ENCODE peak calls at places on chromosomes 13 and 19, in five cellular contexts. One of them, this sample, is unnamed. For H3K36me3, the result is how much of the 10 kb centered on the place peaks cover.

GRCh38 chr19:41910240-41910991 is 17.8 kb downstream of the ERFL start:
- DNase-seq in hepatocyte: no peak
- DNase-seq in neural progenitor cell: no peak
- DNase-seq in GM23248: no peak
- DNase-seq in GM23338: no peak
- DNase-seq in this sample: no peak

GRCh38 chr19:2578391-2578826 is 102.5 kb downstream of the GADD45B start:
- DNase-seq in neural progenitor cell: peak
- DNase-seq in hepatocyte: peak
- DNase-seq in GM23248: peak
- DNase-seq in GM23338: peak
- DNase-seq in this sample: no peak

GRCh38 chr13:50617134-50617721 is 226.3 kb downstream of the DLEU7 start:
- DNase-seq in hepatocyte: no peak
- DNase-seq in GM23248: peak
- DNase-seq in GM23338: no peak
- DNase-seq in neural progenitor cell: no peak
- DNase-seq in this sample: no peak

GRCh38 chr19:8609210-8610040 is 1.1 kb downstream of the ADAMTS10 start:
- DNase-seq in GM23248: peak
- DNase-seq in neural progenitor cell: peak
- DNase-seq in hepatocyte: peak
- DNase-seq in GM23338: peak
- DNase-seq in this sample: no peak

GRCh38 chr19:32691952-32692726 is 518 bp downstream of the NUDT19 start:
- DNase-seq in hepatocyte: peak
- DNase-seq in GM23248: peak
- DNase-seq in neural progenitor cell: peak
- DNase-seq in GM23338: peak
- DNase-seq in this sample: peak

GRCh38 chr19:5113633-5114586 is 145.0 kb downstream of the KDM4B start:
- DNase-seq in GM23338: no peak
- DNase-seq in neural progenitor cell: no peak
- DNase-seq in hepatocyte: no peak
- DNase-seq in GM23248: no peak
- DNase-seq in this sample: no peak

GRCh38 chr19:54335164-54335563 is 3.8 kb downstream of the LILRA4 start:
- DNase-seq in GM23248: no peak
- DNase-seq in hepatocyte: no peak
- DNase-seq in neural progenitor cell: no peak
- DNase-seq in GM23338: peak
- DNase-seq in this sample: no peak

GRCh38 chr13:99642841-99643240 is 141.6 kb downstream of the TM9SF2 start:
- DNase-seq in hepatocyte: no peak
- DNase-seq in GM23248: no peak
- DNase-seq in GM23338: no peak
- DNase-seq in neural progenitor cell: no peak
- DNase-seq in this sample: no peak

GRCh38 chr19:55149078-55150003 is at the start of gene TNNT1:
- DNase-seq in neural progenitor cell: peak
- DNase-seq in GM23248: peak
- DNase-seq in GM23338: peak
- DNase-seq in hepatocyte: peak
- DNase-seq in this sample: no peak

GRCh38 chr19:42433503-42434260 is 6.5 kb upstream of the LIPE start:
- DNase-seq in neural progenitor cell: peak
- DNase-seq in GM23338: peak
- DNase-seq in hepatocyte: peak
- DNase-seq in GM23248: peak
- DNase-seq in this sample: peak

GRCh38 chr19:6076675-6077463 is 33.4 kb downstream of the RFX2 start:
- DNase-seq in hepatocyte: no peak
- DNase-seq in neural progenitor cell: no peak
- DNase-seq in GM23248: peak
- DNase-seq in GM23338: no peak
- DNase-seq in this sample: no peak

GRCh38 chr13:100707818-100708740 is 33.5 kb upstream of the TMTC4 start:
- DNase-seq in neural progenitor cell: no peak
- DNase-seq in GM23248: no peak
- DNase-seq in GM23338: no peak
- DNase-seq in hepatocyte: no peak
- DNase-seq in this sample: no peak

GRCh38 chr19:55348317-55349034 is 6.0 kb downstream of the COX6B2 start:
- DNase-seq in GM23248: no peak
- DNase-seq in neural progenitor cell: peak
- DNase-seq in GM23338: peak
- DNase-seq in hepatocyte: no peak
- DNase-seq in this sample: no peak

GRCh38 chr19:7187605-7188339 is 106.4 kb downstream of the INSR start:
- DNase-seq in GM23248: no peak
- DNase-seq in GM23338: no peak
- DNase-seq in hepatocyte: no peak
- DNase-seq in neural progenitor cell: no peak
- DNase-seq in this sample: no peak

GRCh38 chr19:49591731-49592485 is 926 bp downstream of the PRR12 start:
- DNase-seq in neural progenitor cell: peak
- DNase-seq in GM23338: peak
- DNase-seq in hepatocyte: peak
- DNase-seq in GM23248: peak
- DNase-seq in this sample: peak

GRCh38 chr13:93413972-93414717 is 187.5 kb downstream of the GPC6 start:
- DNase-seq in GM23338: peak
- DNase-seq in GM23248: peak
- DNase-seq in neural progenitor cell: no peak
- DNase-seq in hepatocyte: no peak
- DNase-seq in this sample: no peak

GRCh38 chr13:30906411-30906990 is 430 bp downstream of the MEDAG start:
- DNase-seq in neural progenitor cell: no peak
- DNase-seq in GM23248: peak
- DNase-seq in GM23338: peak
- DNase-seq in hepatocyte: no peak
- DNase-seq in this sample: no peak

GRCh38 chr19:33438987-33439781 is 65.7 kb downstream of the CEBPG start:
- DNase-seq in GM23338: no peak
- DNase-seq in GM23248: no peak
- DNase-seq in hepatocyte: no peak
- DNase-seq in neural progenitor cell: no peak
- DNase-seq in this sample: no peak

GRCh38 chr13:51397262-51397933 is 55.4 kb downstream of the INTS6 start:
- DNase-seq in GM23248: peak
- DNase-seq in neural progenitor cell: peak
- DNase-seq in hepatocyte: peak
- DNase-seq in GM23338: peak
- DNase-seq in this sample: no peak

GRCh38 chr19:29086182-29086581 is 126.8 kb downstream of the UQCRFS1 start:
- DNase-seq in GM23338: no peak
- DNase-seq in GM23248: no peak
- DNase-seq in hepatocyte: peak
- DNase-seq in neural progenitor cell: no peak
- DNase-seq in this sample: no peak

GRCh38 chr19:4454952-4455738 is 2.4 kb downstream of the UBXN6 start:
- DNase-seq in neural progenitor cell: no peak
- DNase-seq in GM23248: peak
- DNase-seq in GM23338: no peak
- DNase-seq in hepatocyte: peak
- DNase-seq in this sample: no peak

GRCh38 chr13:114080739-114081561 is 51.5 kb downstream of the RASA3 start:
- DNase-seq in hepatocyte: no peak
- DNase-seq in neural progenitor cell: no peak
- DNase-seq in GM23248: no peak
- DNase-seq in GM23338: no peak
- DNase-seq in this sample: no peak

GRCh38 chr13:113783966-113784644 is 25.1 kb downstream of the TMEM255B start:
- DNase-seq in GM23338: no peak
- DNase-seq in neural progenitor cell: no peak
- DNase-seq in hepatocyte: no peak
- DNase-seq in GM23248: no peak
- DNase-seq in this sample: no peak

GRCh38 chr19:5131031-5131865 is 162.3 kb downstream of the KDM4B start:
- DNase-seq in neural progenitor cell: no peak
- DNase-seq in GM23338: peak
- DNase-seq in GM23248: no peak
- DNase-seq in hepatocyte: peak
- DNase-seq in this sample: no peak

GRCh38 chr13:109769921-109770320 is 16.5 kb downstream of the IRS2 start:
- DNase-seq in neural progenitor cell: no peak
- DNase-seq in GM23248: no peak
- DNase-seq in GM23338: no peak
- DNase-seq in hepatocyte: no peak
- DNase-seq in this sample: no peak

GRCh38 chr13:44516771-44517170 is 59.4 kb downstream of the TSC22D1 start:
- DNase-seq in neural progenitor cell: peak
- DNase-seq in GM23248: no peak
- DNase-seq in hepatocyte: no peak
- DNase-seq in GM23338: peak
- DNase-seq in this sample: no peak

GRCh38 chr13:31154939-31155338 is 6.8 kb downstream of the HSPH1 start:
- DNase-seq in hepatocyte: no peak
- DNase-seq in GM23248: no peak
- DNase-seq in neural progenitor cell: no peak
- DNase-seq in GM23338: no peak
- DNase-seq in this sample: no peak

GRCh38 chr13:110010433-110011135 is 224.2 kb upstream of the IRS2 start:
- DNase-seq in GM23338: no peak
- DNase-seq in hepatocyte: no peak
- DNase-seq in GM23248: no peak
- DNase-seq in neural progenitor cell: no peak
- DNase-seq in this sample: no peak

GRCh38 chr19:12603714-12604113 is 6.9 kb downstream of the ZNF490 start:
- DNase-seq in hepatocyte: no peak
- DNase-seq in GM23338: no peak
- DNase-seq in neural progenitor cell: no peak
- DNase-seq in GM23248: no peak
- DNase-seq in this sample: peak

GRCh38 chr13:30645629-30646028 is 27.9 kb downstream of the USPL1 start:
- DNase-seq in neural progenitor cell: no peak
- DNase-seq in hepatocyte: no peak
- DNase-seq in GM23338: no peak
- DNase-seq in GM23248: no peak
- DNase-seq in this sample: no peak

GRCh38 chr13:81597101-81597500 is 1256.2 kb upstream of the SPRY2 start:
- DNase-seq in hepatocyte: no peak
- DNase-seq in neural progenitor cell: no peak
- DNase-seq in GM23248: no peak
- DNase-seq in GM23338: no peak
- DNase-seq in this sample: no peak

GRCh38 chr13:49878682-49879081 is 57.5 kb downstream of the SPRYD7 start:
- DNase-seq in hepatocyte: no peak
- DNase-seq in GM23248: no peak
- DNase-seq in neural progenitor cell: no peak
- DNase-seq in GM23338: no peak
- DNase-seq in this sample: no peak

GRCh38 chr13:98222081-98222554 is 45.0 kb upstream of the RNF113B start:
- DNase-seq in GM23248: peak
- DNase-seq in neural progenitor cell: no peak
- DNase-seq in hepatocyte: no peak
- DNase-seq in GM23338: no peak
- DNase-seq in this sample: no peak

GRCh38 chr19:4120531-4120930 is 3.4 kb downstream of the MAP2K2 start:
- DNase-seq in GM23248: peak
- DNase-seq in hepatocyte: no peak
- DNase-seq in GM23338: no peak
- DNase-seq in neural progenitor cell: no peak
- DNase-seq in this sample: no peak

GRCh38 chr19:38562096-38562495 is 55.7 kb downstream of the MAP4K1 start:
- DNase-seq in GM23338: no peak
- DNase-seq in GM23248: no peak
- DNase-seq in hepatocyte: no peak
- DNase-seq in neural progenitor cell: no peak
- DNase-seq in this sample: no peak

GRCh38 chr13:26062853-26063444 is 11.1 kb upstream of the SHISA2 start:
- DNase-seq in GM23338: peak
- DNase-seq in GM23248: peak
- DNase-seq in neural progenitor cell: peak
- DNase-seq in hepatocyte: peak
- DNase-seq in this sample: peak
- TF ChIP-seq EZH2phosphoT487 in GM23338: no peak
- TF ChIP-seq EZH2phosphoT487 in GM23248: no peak
- TF ChIP-seq EZH2phosphoT487 in neural progenitor cell: no peak
- TF ChIP-seq EZH2phosphoT487 in hepatocyte: no peak
- TF ChIP-seq EZH2phosphoT487 in this sample: no peak

GRCh38 chr19:52115526-52116053 is 20.0 kb upstream of the ZNF841 start:
- DNase-seq in GM23338: no peak
- DNase-seq in hepatocyte: no peak
- DNase-seq in neural progenitor cell: no peak
- DNase-seq in GM23248: no peak
- DNase-seq in this sample: no peak
- H3K36me3 ChIP-seq in GM23338: half or more
- H3K36me3 ChIP-seq in hepatocyte: under half
- H3K36me3 ChIP-seq in neural progenitor cell: half or more
- H3K36me3 ChIP-seq in GM23248: half or more
- H3K36me3 ChIP-seq in this sample: under half

DNA sequence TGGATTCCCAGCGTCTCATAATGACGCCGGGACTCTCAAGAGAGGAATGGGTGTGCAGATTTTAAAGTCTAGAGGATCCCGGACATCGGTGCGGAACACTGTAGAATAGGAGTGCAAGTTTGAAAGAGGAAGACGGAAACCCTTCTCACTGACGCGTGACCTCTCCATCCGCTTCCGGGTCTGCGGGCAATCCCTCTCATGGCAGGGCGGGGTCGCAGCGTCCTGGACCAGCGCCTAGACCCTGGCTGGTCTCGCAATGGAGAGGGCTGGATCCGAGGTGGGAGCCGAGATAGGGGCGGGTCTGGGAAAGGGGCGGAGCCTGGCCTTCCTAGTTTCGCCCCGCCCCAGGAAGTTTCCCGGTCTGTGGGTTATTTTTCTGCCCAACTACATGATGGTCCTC is 4.6 kb upstream of the ZNF845 start:
- DNase-seq in GM23338: peak
- DNase-seq in GM23248: peak
- DNase-seq in hepatocyte: no peak
- DNase-seq in neural progenitor cell: no peak
- DNase-seq in this sample: no peak
- TF ChIP-seq EZH2phosphoT487 in GM23338: no peak
- TF ChIP-seq EZH2phosphoT487 in GM23248: no peak
- TF ChIP-seq EZH2phosphoT487 in hepatocyte: no peak
- TF ChIP-seq EZH2phosphoT487 in neural progenitor cell: no peak
- TF ChIP-seq EZH2phosphoT487 in this sample: no peak

DNA sequence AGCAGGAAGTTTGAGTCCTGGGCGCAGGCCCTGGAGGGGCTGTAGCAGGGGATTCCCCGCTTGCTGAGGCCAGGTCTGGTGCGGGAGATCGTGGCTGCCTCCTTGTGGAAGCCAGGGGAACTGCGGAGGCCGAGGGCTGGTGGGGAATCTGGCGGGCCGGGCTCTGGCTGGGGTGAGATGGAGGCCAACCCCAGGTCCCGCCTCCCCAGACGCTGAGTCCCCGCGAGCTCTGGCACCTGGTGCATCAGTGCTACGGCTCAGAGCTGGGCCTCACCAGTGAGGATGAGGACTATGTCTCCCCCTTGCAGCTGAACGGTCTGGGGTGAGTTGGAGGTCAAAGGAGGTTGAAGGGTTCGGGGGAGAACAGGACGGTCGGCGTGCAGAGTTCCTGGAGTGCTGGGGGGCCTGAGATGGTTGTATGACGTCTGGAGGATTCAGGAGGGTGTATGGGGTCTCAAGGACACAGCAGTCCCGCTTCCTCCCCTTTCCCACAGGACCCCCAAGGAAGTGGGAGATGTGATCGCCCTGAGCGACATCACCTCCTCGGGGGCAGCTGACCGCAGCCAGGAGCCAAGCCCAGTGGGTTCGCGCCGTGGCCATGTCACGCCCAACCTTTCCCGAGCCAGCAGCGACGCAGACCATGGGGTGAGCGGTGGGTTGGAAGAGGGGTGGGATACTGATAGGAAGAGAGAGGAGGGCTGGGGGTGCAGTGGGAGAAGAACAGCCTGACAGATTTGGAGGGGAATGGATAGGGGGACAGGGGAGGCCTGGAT is 13.1 kb downstream of the GRAMD1A start:
- DNase-seq in hepatocyte: peak
- DNase-seq in GM23248: peak
- DNase-seq in GM23338: peak
- DNase-seq in neural progenitor cell: peak
- DNase-seq in this sample: peak
- H3K36me3 ChIP-seq in hepatocyte: under half
- H3K36me3 ChIP-seq in GM23248: under half
- H3K36me3 ChIP-seq in GM23338: half or more
- H3K36me3 ChIP-seq in neural progenitor cell: under half
- H3K36me3 ChIP-seq in this sample: under half